ENCODE peak calls at places on chromosomes 2 and 18, in six cellular contexts. One of them, this sample, is unnamed.

GRCh38 chr2:210038078-210038477 is 35.6 kb downstream of the RPE start:
- ATAC-seq in right cardiac atrium: no peak
- ATAC-seq in upper lobe of right lung: no peak
- ATAC-seq in CD4-positive, alpha-beta T cell: no peak
- ATAC-seq in gastrocnemius medialis: no peak
- ATAC-seq in heart right ventricle: no peak
- ATAC-seq in this sample: no peak

GRCh38 chr18:72075040-72075439 is 469.1 kb downstream of the CBLN2 start:
- ATAC-seq in CD4-positive, alpha-beta T cell: no peak
- ATAC-seq in heart right ventricle: no peak
- ATAC-seq in gastrocnemius medialis: no peak
- ATAC-seq in right cardiac atrium: no peak
- ATAC-seq in upper lobe of right lung: no peak
- ATAC-seq in this sample: no peak

GRCh38 chr2:23135481-23136100 is 249.4 kb upstream of the KLHL29 start:
- ATAC-seq in heart right ventricle: no peak
- ATAC-seq in upper lobe of right lung: peak
- ATAC-seq in CD4-positive, alpha-beta T cell: no peak
- ATAC-seq in right cardiac atrium: peak
- ATAC-seq in gastrocnemius medialis: peak
- ATAC-seq in this sample: peak

GRCh38 chr2:215553946-215554345 is 118.1 kb upstream of the FN1 start:
- ATAC-seq in CD4-positive, alpha-beta T cell: no peak
- ATAC-seq in right cardiac atrium: no peak
- ATAC-seq in heart right ventricle: no peak
- ATAC-seq in upper lobe of right lung: no peak
- ATAC-seq in gastrocnemius medialis: no peak
- ATAC-seq in this sample: no peak

GRCh38 chr2:216792222-216793001 is 67.5 kb downstream of the TNP1 start:
- ATAC-seq in right cardiac atrium: peak
- ATAC-seq in heart right ventricle: peak
- ATAC-seq in CD4-positive, alpha-beta T cell: no peak
- ATAC-seq in upper lobe of right lung: peak
- ATAC-seq in gastrocnemius medialis: peak
- ATAC-seq in this sample: peak

GRCh38 chr2:224072541-224073188 is 33.6 kb upstream of the SERPINE2 start:
- ATAC-seq in gastrocnemius medialis: peak
- ATAC-seq in right cardiac atrium: peak
- ATAC-seq in CD4-positive, alpha-beta T cell: no peak
- ATAC-seq in heart right ventricle: peak
- ATAC-seq in upper lobe of right lung: no peak
- ATAC-seq in this sample: peak

GRCh38 chr2:37688771-37689468 is 17.5 kb upstream of the CDC42EP3 start:
- ATAC-seq in gastrocnemius medialis: peak
- ATAC-seq in heart right ventricle: peak
- ATAC-seq in right cardiac atrium: peak
- ATAC-seq in upper lobe of right lung: peak
- ATAC-seq in CD4-positive, alpha-beta T cell: no peak
- ATAC-seq in this sample: peak

GRCh38 chr18:59938686-59939085 is 38.9 kb downstream of the PMAIP1 start:
- ATAC-seq in upper lobe of right lung: no peak
- ATAC-seq in heart right ventricle: no peak
- ATAC-seq in gastrocnemius medialis: no peak
- ATAC-seq in CD4-positive, alpha-beta T cell: no peak
- ATAC-seq in right cardiac atrium: no peak
- ATAC-seq in this sample: no peak

GRCh38 chr2:225282858-225283693 is 116.4 kb upstream of the NYAP2 start:
- ATAC-seq in heart right ventricle: no peak
- ATAC-seq in right cardiac atrium: no peak
- ATAC-seq in CD4-positive, alpha-beta T cell: peak
- ATAC-seq in gastrocnemius medialis: no peak
- ATAC-seq in upper lobe of right lung: peak
- ATAC-seq in this sample: no peak

GRCh38 chr18:38933910-38934510 is 1368.4 kb upstream of the CELF4 start:
- ATAC-seq in heart right ventricle: no peak
- ATAC-seq in CD4-positive, alpha-beta T cell: no peak
- ATAC-seq in upper lobe of right lung: no peak
- ATAC-seq in gastrocnemius medialis: no peak
- ATAC-seq in right cardiac atrium: no peak
- ATAC-seq in this sample: no peak

GRCh38 chr2:202861987-202862386 is 9.6 kb downstream of the ICA1L start:
- ATAC-seq in heart right ventricle: no peak
- ATAC-seq in upper lobe of right lung: no peak
- ATAC-seq in CD4-positive, alpha-beta T cell: no peak
- ATAC-seq in right cardiac atrium: no peak
- ATAC-seq in gastrocnemius medialis: no peak
- ATAC-seq in this sample: no peak

DNA sequence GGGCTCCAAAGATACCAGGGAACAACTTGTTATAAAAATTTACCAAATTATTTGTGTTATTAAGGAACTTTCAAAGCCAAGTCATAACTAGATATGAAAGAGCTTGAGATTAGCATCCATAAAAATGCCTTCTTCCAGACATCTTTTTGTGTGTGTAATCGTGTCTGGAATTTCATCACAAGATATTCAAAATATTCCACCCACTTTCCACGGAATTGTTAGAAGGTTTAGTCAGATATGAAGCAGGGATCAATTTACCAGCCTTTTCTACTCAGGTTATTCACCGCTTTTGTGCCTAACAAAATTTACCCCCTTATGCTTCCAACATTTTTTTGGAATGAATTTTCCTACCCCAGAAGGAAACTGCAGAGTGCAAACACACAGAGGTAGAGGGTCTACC is 130.2 kb upstream of the ACVR2A start:
- ATAC-seq in heart right ventricle: no peak
- ATAC-seq in right cardiac atrium: no peak
- ATAC-seq in CD4-positive, alpha-beta T cell: no peak
- ATAC-seq in gastrocnemius medialis: no peak
- ATAC-seq in upper lobe of right lung: no peak
- ATAC-seq in this sample: no peak
- H3K27ac ChIP-seq in heart right ventricle: no peak
- H3K27ac ChIP-seq in right cardiac atrium: no peak
- H3K27ac ChIP-seq in CD4-positive, alpha-beta T cell: no peak
- H3K27ac ChIP-seq in gastrocnemius medialis: no peak
- H3K27ac ChIP-seq in upper lobe of right lung: no peak
- H3K27ac ChIP-seq in this sample: no peak

GRCh38 chr18:58638446-58638845 is 9.6 kb upstream of the ALPK2 start:
- ATAC-seq in heart right ventricle: no peak
- ATAC-seq in gastrocnemius medialis: no peak
- ATAC-seq in upper lobe of right lung: peak
- ATAC-seq in CD4-positive, alpha-beta T cell: no peak
- ATAC-seq in right cardiac atrium: no peak
- ATAC-seq in this sample: no peak

GRCh38 chr18:58640891-58641610 is 12.2 kb upstream of the ALPK2 start:
- ATAC-seq in upper lobe of right lung: no peak
- ATAC-seq in gastrocnemius medialis: no peak
- ATAC-seq in CD4-positive, alpha-beta T cell: no peak
- ATAC-seq in heart right ventricle: no peak
- ATAC-seq in right cardiac atrium: no peak
- ATAC-seq in this sample: no peak

GRCh38 chr18:58639237-58639636 is 10.3 kb upstream of the ALPK2 start:
- ATAC-seq in right cardiac atrium: no peak
- ATAC-seq in heart right ventricle: no peak
- ATAC-seq in upper lobe of right lung: no peak
- ATAC-seq in CD4-positive, alpha-beta T cell: no peak
- ATAC-seq in gastrocnemius medialis: no peak
- ATAC-seq in this sample: no peak

GRCh38 chr18:58639751-58640427 is 11.0 kb upstream of the ALPK2 start:
- ATAC-seq in upper lobe of right lung: no peak
- ATAC-seq in right cardiac atrium: no peak
- ATAC-seq in CD4-positive, alpha-beta T cell: no peak
- ATAC-seq in gastrocnemius medialis: no peak
- ATAC-seq in heart right ventricle: no peak
- ATAC-seq in this sample: no peak

DNA sequence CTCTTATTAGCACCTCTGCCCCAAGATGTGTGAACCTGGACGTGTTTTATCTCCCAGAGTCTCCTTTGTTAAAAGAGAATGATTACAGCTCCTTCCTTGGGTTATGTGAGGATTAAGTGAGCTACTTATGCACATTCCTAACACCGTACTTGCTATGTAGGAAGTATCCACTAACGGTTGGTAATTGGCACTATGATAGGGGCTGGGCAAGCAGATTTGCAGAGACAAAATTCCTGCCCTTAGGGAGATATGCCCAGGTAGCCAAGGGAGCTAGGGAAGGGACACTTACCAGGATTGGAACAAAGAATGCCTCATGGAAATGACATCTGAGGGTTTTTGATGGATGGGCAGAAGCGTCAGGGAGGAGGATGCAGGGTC is 11.5 kb upstream of the ALPK2 start:
- ATAC-seq in gastrocnemius medialis: no peak
- ATAC-seq in CD4-positive, alpha-beta T cell: no peak
- ATAC-seq in upper lobe of right lung: no peak
- ATAC-seq in right cardiac atrium: no peak
- ATAC-seq in heart right ventricle: no peak
- ATAC-seq in this sample: no peak
- H3K27ac ChIP-seq in gastrocnemius medialis: no peak
- H3K27ac ChIP-seq in CD4-positive, alpha-beta T cell: no peak
- H3K27ac ChIP-seq in upper lobe of right lung: no peak
- H3K27ac ChIP-seq in right cardiac atrium: no peak
- H3K27ac ChIP-seq in heart right ventricle: no peak
- H3K27ac ChIP-seq in this sample: no peak

GRCh38 chr2:131408176-131408575 is 44.2 kb upstream of the RAB6D start:
- ATAC-seq in right cardiac atrium: no peak
- ATAC-seq in CD4-positive, alpha-beta T cell: no peak
- ATAC-seq in gastrocnemius medialis: no peak
- ATAC-seq in heart right ventricle: no peak
- ATAC-seq in upper lobe of right lung: no peak
- ATAC-seq in this sample: no peak
- H3K27ac ChIP-seq in right cardiac atrium: no peak
- H3K27ac ChIP-seq in CD4-positive, alpha-beta T cell: no peak
- H3K27ac ChIP-seq in gastrocnemius medialis: no peak
- H3K27ac ChIP-seq in heart right ventricle: no peak
- H3K27ac ChIP-seq in upper lobe of right lung: no peak
- H3K27ac ChIP-seq in this sample: no peak

GRCh38 chr18:48819276-48819675 is 131.5 kb downstream of the SMAD7 start:
- ATAC-seq in CD4-positive, alpha-beta T cell: no peak
- ATAC-seq in heart right ventricle: peak
- ATAC-seq in upper lobe of right lung: no peak
- ATAC-seq in right cardiac atrium: peak
- ATAC-seq in gastrocnemius medialis: peak
- ATAC-seq in this sample: no peak
- H3K27ac ChIP-seq in CD4-positive, alpha-beta T cell: no peak
- H3K27ac ChIP-seq in heart right ventricle: peak
- H3K27ac ChIP-seq in upper lobe of right lung: no peak
- H3K27ac ChIP-seq in right cardiac atrium: peak
- H3K27ac ChIP-seq in gastrocnemius medialis: peak
- H3K27ac ChIP-seq in this sample: no peak

DNA sequence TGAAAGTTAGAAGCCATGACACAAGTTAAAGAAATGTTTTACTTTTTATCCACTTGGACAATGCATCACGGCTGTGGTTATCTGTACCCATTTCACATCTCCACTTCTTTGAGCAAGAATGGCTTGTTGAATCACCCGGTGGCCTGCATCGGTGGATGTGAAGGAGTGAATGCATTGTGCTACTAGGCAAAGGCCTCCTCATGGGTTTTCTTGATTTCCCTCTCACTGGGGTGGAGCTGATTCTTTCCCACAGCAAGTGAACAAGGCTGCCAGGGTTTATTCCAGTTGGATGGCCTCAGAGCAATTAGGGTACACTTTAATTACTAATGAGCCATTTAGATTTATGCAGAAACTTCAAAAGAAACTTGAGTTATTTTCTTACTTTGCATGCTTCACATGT is 387.2 kb downstream of the RND3 start:
- ATAC-seq in upper lobe of right lung: no peak
- ATAC-seq in CD4-positive, alpha-beta T cell: no peak
- ATAC-seq in right cardiac atrium: no peak
- ATAC-seq in gastrocnemius medialis: no peak
- ATAC-seq in heart right ventricle: no peak
- ATAC-seq in this sample: no peak
- H3K27ac ChIP-seq in upper lobe of right lung: no peak
- H3K27ac ChIP-seq in CD4-positive, alpha-beta T cell: no peak
- H3K27ac ChIP-seq in right cardiac atrium: no peak
- H3K27ac ChIP-seq in gastrocnemius medialis: no peak
- H3K27ac ChIP-seq in heart right ventricle: no peak
- H3K27ac ChIP-seq in this sample: no peak